ENCODE peak calls at places on chromosomes 12 and 14, in ten cellular contexts. M is NCI-H345; T is activated T-helper 1 cell treated with anti-CD3 and anti-CD28 coated beads, Interleukin-2, amount 50 U/mL, for 16 hours; O is HS-5; V is naive thymus-derived CD4-positive, alpha-beta T cell; U is M059J; F is T-helper 2 cell; D is effector CD4-positive, alpha-beta T cell; G is stimulated activated CD4-positive, alpha-beta T cell treated with anti-CD3 and anti-CD28 coated beads, Interleukin-2, amount 100 ng/mL, for 48 hours; P is iPS-NIHi11. X is an unnamed sample.

GRCh38 chr12:24615967-24616411 is 332.9 kb downstream of the BCAT1 start:
- DNase-seq in V (no peak), F (no peak), G (no peak), D (no peak), P (no peak), U (peak; percentile 45), M (no peak), O (no peak), T (no peak), X (no peak)

GRCh38 chr14:74835607-74836250 is 40.2 kb downstream of the PROX2 start:
- DNase-seq in T (no peak), U (no peak), M (no peak), G (no peak), P (no peak), F (no peak), D (no peak), V (no peak), O (no peak), X (no peak)

GRCh38 chr12:108570743-108571603 is 8.6 kb downstream of the ISCU start:
- DNase-seq in V (peak; percentile 15), U (peak; percentile 51), G (no peak), D (no peak), T (no peak), M (no peak), O (no peak), P (no peak), F (no peak), X (no peak)

GRCh38 chr12:11650697-11651281 is 1.3 kb downstream of the ETV6 start:
- DNase-seq in T (no peak), D (no peak), V (peak; percentile 26), F (no peak), G (no peak), M (peak; percentile 58), U (peak; percentile 57), O (no peak), P (no peak), X (no peak)

GRCh38 chr14:104967414-104968152 is 10.6 kb downstream of the AHNAK2 start:
- DNase-seq in G (no peak), U (no peak), V (no peak), D (no peak), P (peak; percentile 74), M (peak; percentile 64), O (no peak), F (no peak), T (no peak), X (no peak)

GRCh38 chr12:79775355-79776073 is 84.8 kb upstream of the PAWR start:
- DNase-seq in M (no peak), T (no peak), F (no peak), U (no peak), V (no peak), G (no peak), D (no peak), O (no peak), P (no peak), X (no peak)

GRCh38 chr12:85441740-85442139 is 161.7 kb downstream of the ALX1 start:
- DNase-seq in D (no peak), P (peak; percentile 7), M (no peak), O (no peak), V (no peak), F (no peak), G (no peak), U (peak; percentile 3), T (no peak), X (no peak)

GRCh38 chr14:77979171-77979570 is 179.3 kb downstream of the ADCK1 start:
- DNase-seq in P (no peak), T (no peak), F (no peak), U (no peak), M (no peak), G (no peak), D (no peak), V (no peak), O (no peak), X (no peak)

GRCh38 chr12:6559500-6559899 is 3.7 kb upstream of the IFFO1 start:
- DNase-seq in O (no peak), T (no peak), V (no peak), F (no peak), D (no peak), M (no peak), G (no peak), U (no peak), P (no peak), X (no peak)

GRCh38 chr12:104567832-104568490 is 111.2 kb downstream of the CHST11 start:
- DNase-seq in V (no peak), M (no peak), D (no peak), P (no peak), U (peak; percentile 21), O (no peak), T (no peak), F (no peak), G (no peak), X (no peak)

GRCh38 chr14:69043598-69044267 is 64.6 kb upstream of the ACTN1 start:
- DNase-seq in F (no peak), T (no peak), O (no peak), G (no peak), V (no peak), U (peak; percentile 59), D (no peak), M (no peak), P (no peak), X (no peak)

GRCh38 chr12:13211859-13212664 is 15.5 kb downstream of the EMP1 start:
- DNase-seq in U (peak; percentile 77), O (no peak), V (peak; percentile 60), D (peak; percentile 58), F (peak; percentile 55), G (peak; percentile 65), P (peak; percentile 71), M (peak; percentile 54), T (peak; percentile 37), X (peak; percentile 62)

GRCh38 chr12:98422809-98423208 is 92.6 kb upstream of the TMPO start:
- DNase-seq in V (no peak), F (no peak), O (no peak), G (no peak), T (no peak), P (peak; percentile 49), D (no peak), M (no peak), U (peak; percentile 31), X (no peak)

GRCh38 chr12:116861331-116861730 is 19.9 kb downstream of the HRK start:
- DNase-seq in G (no peak), V (no peak), M (no peak), F (no peak), D (no peak), U (peak; percentile 61), P (peak; percentile 58), T (no peak), O (peak; percentile 39), X (no peak)

GRCh38 chr12:32171211-32171610 is 64.6 kb downstream of the BICD1 start:
- DNase-seq in G (no peak), U (no peak), D (no peak), F (no peak), O (no peak), V (no peak), M (no peak), T (no peak), P (no peak), X (no peak)

GRCh38 chr14:76919811-76920571 is 93.8 kb downstream of the LRRC74A start:
- DNase-seq in M (peak; percentile 76), D (no peak), O (no peak), V (no peak), P (no peak), F (no peak), U (peak; percentile 87), T (no peak), G (no peak), X (no peak)

GRCh38 chr12:92034858-92035401 is 110.7 kb downstream of the BTG1 start:
- DNase-seq in T (peak; percentile 9), V (peak; percentile 31), M (peak; percentile 96), F (peak; percentile 22), O (peak; percentile 61), U (peak; percentile 80), P (no peak), D (peak; percentile 21), G (peak; percentile 10), X (no peak)

GRCh38 chr14:101601603-101602465 is 40.5 kb downstream of the DIO3 start:
- DNase-seq in T (no peak), F (no peak), P (peak; percentile 7), V (peak; percentile 18), D (no peak), G (no peak), U (no peak), M (no peak), O (no peak), X (no peak)

GRCh38 chr12:106274012-106274411 is 26.2 kb upstream of the CKAP4 start:
- DNase-seq in U (no peak), M (no peak), O (no peak), D (no peak), G (no peak), V (no peak), P (no peak), T (no peak), F (no peak), X (no peak)

GRCh38 chr12:20105938-20106337 is 262.4 kb upstream of the PDE3A start:
- DNase-seq in V (no peak), P (no peak), U (no peak), O (no peak), D (no peak), F (no peak), M (no peak), G (no peak), T (no peak), X (no peak)

GRCh38 chr12:3215410-3215975 is 138.3 kb downstream of the TSPAN9 start:
- DNase-seq in O (no peak), V (no peak), M (peak; percentile 23), T (no peak), P (no peak), D (no peak), F (no peak), U (no peak), G (no peak), X (no peak)

GRCh38 chr12:114668151-114668891 is 15.7 kb downstream of the TBX3 start:
- DNase-seq in G (peak; percentile 21), U (peak; percentile 96), O (no peak), T (no peak), P (peak; percentile 71), D (no peak), F (no peak), V (no peak), M (peak; percentile 84), X (peak; percentile 78)

GRCh38 chr14:63770187-63770807 is 42.4 kb upstream of the SGPP1 start:
- DNase-seq in D (peak; percentile 42), O (peak; percentile 24), V (no peak), P (no peak), M (peak; percentile 2), U (peak; percentile 59), F (no peak), G (peak; percentile 18), T (peak; percentile 9), X (peak; percentile 43)

GRCh38 chr12:122067966-122068365 is 10.6 kb upstream of the MLXIP start:
- DNase-seq in V (no peak), M (no peak), D (no peak), G (no peak), T (no peak), U (peak; percentile 78), F (no peak), P (no peak), O (no peak), X (no peak)

GRCh38 chr12:119624971-119625370 is 31.4 kb downstream of the TMEM233 start:
- DNase-seq in G (no peak), P (no peak), T (no peak), V (no peak), F (no peak), M (peak; percentile 24), O (no peak), U (peak; percentile 2), D (no peak), X (no peak)

GRCh38 chr14:37375566-37375965 is 177.8 kb downstream of the MIPOL1 start:
- DNase-seq in O (no peak), T (no peak), F (no peak), P (no peak), V (no peak), G (no peak), U (no peak), D (no peak), M (no peak), X (no peak)

X was measured in HEK293T.